ENCODE peak calls at places on chromosomes 4 and X, in four cellular contexts. M is fibroblast of lung, K is BJ, Q is astrocyte of the spinal cord. Z is an unnamed sample.

GRCh38 chr4:36399762-36400353 is 118.4 kb downstream of the DTHD1 start:
- DNase-seq in K (no peak), Q (peak), M (peak), Z (peak)

GRCh38 chr4:75985116-75985515 is 5.6 kb downstream of the SDAD1 start:
- DNase-seq in K (peak), Q (peak), M (peak), Z (peak)

GRCh38 chr4:75254745-75255144 is 259.5 kb downstream of the RCHY1 start:
- DNase-seq in K (no peak), Q (no peak), M (no peak), Z (no peak)

GRCh38 chrX:106203315-106203714 is 35.2 kb downstream of the PWWP3B start:
- DNase-seq in M (no peak), K (no peak), Q (no peak), Z (no peak)

GRCh38 chrX:120144178-120144844 is 14.1 kb upstream of the RHOXF2 start:
- DNase-seq in K (no peak), Q (no peak), M (no peak), Z (peak)

GRCh38 chr4:48546336-48546735 is 56.3 kb downstream of the ZAR1 start:
- DNase-seq in M (peak), Q (peak), K (no peak), Z (peak)

GRCh38 chr4:76569225-76569624 is 134.2 kb downstream of the SHROOM3 start:
- DNase-seq in M (no peak), Q (no peak), K (no peak), Z (no peak)

GRCh38 chrX:106906361-106906760 is 3.2 kb upstream of the RIPPLY1 start:
- DNase-seq in Q (no peak), M (no peak), K (no peak), Z (no peak)

GRCh38 chrX:122579521-122579920 is 604.6 kb upstream of the GRIA3 start:
- DNase-seq in K (peak), M (peak), Q (peak), Z (peak)

GRCh38 chrX:11341274-11342256 is 48.4 kb downstream of the AMELX start:
- DNase-seq in Q (peak), K (peak), M (peak), Z (peak)

GRCh38 chrX:72395252-72395651 is 89.5 kb upstream of the CITED1 start:
- DNase-seq in M (no peak), Q (no peak), K (no peak), Z (no peak)

GRCh38 chrX:1870421-1870820 is 255.6 kb downstream of the ASMT start:
- DNase-seq in Q (no peak), K (no peak), M (peak), Z (no peak)

GRCh38 chrX:25020391-25021131 is 4.8 kb upstream of the ARX start:
- DNase-seq in Q (no peak), K (no peak), M (no peak), Z (no peak)

GRCh38 chrX:134542485-134542884 is 82.5 kb downstream of the HPRT1 start:
- DNase-seq in Q (peak), K (no peak), M (peak), Z (peak)

GRCh38 chr4:59553063-59553738 is 1646.9 kb upstream of the ADGRL3 start:
- DNase-seq in K (peak), M (peak), Q (no peak), Z (peak)

DNA sequence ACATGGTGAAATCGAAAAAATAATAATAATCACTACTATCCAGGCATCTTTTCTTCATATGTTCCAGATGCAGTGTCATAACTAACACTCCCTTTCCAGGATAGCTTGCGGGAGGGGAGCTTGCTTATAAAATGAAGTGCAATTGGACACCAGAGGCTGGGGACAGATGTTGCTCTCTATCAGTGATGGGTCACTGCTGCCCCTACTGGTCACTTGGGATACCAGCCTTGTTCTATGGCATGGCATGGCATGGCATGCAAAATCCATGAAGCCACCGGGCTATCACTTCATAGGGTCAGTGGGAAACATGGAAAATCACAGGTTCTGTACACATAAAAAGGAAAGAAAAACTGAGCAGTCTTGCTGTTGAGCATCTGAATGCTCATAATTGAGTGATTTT is 168.1 kb downstream of the GLRA2 start:
- DNase-seq in K (no peak), Q (no peak), M (no peak), Z (peak)
- TF ChIP-seq CTCF in K (peak), Q (peak), M (peak), Z (peak)

GRCh38 chrX:86148024-86148511 is at the start of gene DACH2:
- DNase-seq in K (no peak), Q (peak), M (peak), Z (peak)
- H3K4me3 ChIP-seq in K (peak), Q (peak), M (peak), Z (peak)

DNA sequence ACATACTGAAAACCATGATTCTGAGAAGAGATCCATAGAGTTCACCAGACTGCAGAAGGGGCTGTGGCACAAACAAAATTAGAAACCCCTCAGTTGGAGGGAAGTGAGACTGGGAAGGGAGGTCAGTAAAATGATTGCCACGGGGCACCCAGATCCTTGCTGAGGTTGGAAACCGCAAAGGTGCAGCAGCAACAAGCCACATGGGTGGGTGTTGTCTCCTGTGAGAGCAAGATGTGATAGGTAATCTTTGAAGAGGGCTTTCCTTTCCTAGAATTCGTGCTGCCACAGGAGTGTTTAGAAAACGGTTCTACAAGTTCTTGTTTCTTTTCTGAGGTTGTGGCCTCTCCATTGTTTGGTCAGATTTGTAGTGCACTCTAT is 85.5 kb downstream of the NFKB1 start:
- DNase-seq in Q (no peak), M (no peak), K (no peak), Z (no peak)
- TF ChIP-seq CTCF in Q (no peak), M (no peak), K (no peak), Z (no peak)

GRCh38 chrX:141945415-141945814 is 41.7 kb downstream of the MAGEC1 start:
- DNase-seq in Q (no peak), M (no peak), K (no peak), Z (no peak)
- H3K4me3 ChIP-seq in Q (no peak), M (no peak), K (no peak), Z (no peak)

GRCh38 chr4:107408968-107409367 is 311.1 kb downstream of the PAPSS1 start:
- DNase-seq in Q (no peak), M (no peak), K (no peak), Z (no peak)
- TF ChIP-seq CTCF in Q (no peak), M (no peak), K (no peak), Z (no peak)

DNA sequence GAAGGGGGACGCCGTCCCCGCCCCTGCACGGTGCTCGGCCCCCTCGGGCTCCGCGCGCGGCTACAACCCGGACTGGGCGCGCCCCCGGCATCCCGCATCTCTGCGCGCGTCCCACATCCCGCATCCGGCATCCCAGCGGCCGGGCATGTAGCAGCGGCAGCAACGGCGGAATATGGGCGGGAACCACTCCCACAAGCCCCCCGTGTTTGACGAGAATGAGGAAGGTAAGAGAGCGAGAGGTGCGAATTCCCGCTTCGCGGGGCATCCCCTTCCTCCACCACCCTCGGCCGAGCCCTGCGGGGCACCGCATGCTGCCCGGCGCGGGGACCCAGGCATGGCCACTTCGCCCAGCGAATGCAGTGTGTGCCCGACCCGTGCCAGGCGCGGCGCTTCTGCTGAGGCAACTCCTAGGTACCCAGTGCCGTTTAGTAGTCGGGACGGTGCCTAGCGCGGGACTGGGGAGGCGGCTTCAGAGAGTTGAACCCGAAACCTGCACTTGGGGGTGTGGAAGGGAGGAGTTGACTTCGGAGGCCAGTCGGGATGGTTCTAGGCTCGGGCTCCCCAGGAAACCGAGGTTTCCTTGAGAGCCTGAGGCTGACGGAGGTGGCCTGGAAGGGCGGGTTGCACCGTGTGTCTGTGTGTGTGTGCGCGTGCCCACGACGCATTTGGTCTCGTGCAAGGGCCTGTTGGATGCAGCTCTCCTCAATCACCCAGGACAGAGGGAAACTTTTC is 578 bp downstream of the STK32B start:
- DNase-seq in K (no peak), M (peak), Q (no peak), Z (no peak)
- H3K4me3 ChIP-seq in K (peak), M (peak), Q (peak), Z (peak)

Z was measured in choroid plexus epithelial cell.